ENCODE peak calls at places on chromosome 16, in six cellular contexts. W is pancreas, F is AG04450, B is sigmoid colon, R is cardiac muscle cell, V is Panc1. E is an unnamed sample.

GRCh38 chr16:414395-415169 is 10.9 kb upstream of the RAB11FIP3 start:
- DNase-seq in W (peak), F (no peak), B (no peak), R (no peak), V (no peak), E (no peak)

GRCh38 chr16:81001330-81001729 is 5.4 kb downstream of the CMC2 start:
- DNase-seq in W (no peak), F (no peak), B (no peak), R (no peak), V (no peak), E (no peak)

GRCh38 chr16:84677849-84678248 is 22.0 kb upstream of the USP10 start:
- DNase-seq in W (no peak), F (no peak), B (peak), R (no peak), V (no peak), E (no peak)

GRCh38 chr16:14489460-14489859 is 140.6 kb downstream of the PARN start:
- DNase-seq in W (no peak), F (no peak), B (no peak), R (peak), V (no peak), E (peak)

GRCh38 chr16:28179354-28179753 is 32.4 kb downstream of the XPO6 start:
- DNase-seq in W (no peak), F (no peak), B (no peak), R (no peak), V (no peak), E (no peak)

GRCh38 chr16:49260956-49261530 is 20.6 kb downstream of the CBLN1 start:
- DNase-seq in W (no peak), F (no peak), B (no peak), R (no peak), V (no peak), E (no peak)

GRCh38 chr16:747978-748746 is 7.4 kb upstream of the CIAO3 start:
- DNase-seq in W (peak), F (no peak), B (no peak), R (no peak), V (no peak), E (no peak)

GRCh38 chr16:19718624-19718965 is 524 bp downstream of the IQCK start:
- DNase-seq in W (peak), F (no peak), B (no peak), R (no peak), V (no peak), E (peak)

GRCh38 chr16:4679156-4679853 is 14.1 kb upstream of the NUDT16L1 start:
- DNase-seq in W (peak), F (no peak), B (no peak), R (peak), V (no peak), E (no peak)

GRCh38 chr16:12089492-12090161 is 113.1 kb downstream of the SNX29 start:
- DNase-seq in W (no peak), F (peak), B (peak), R (peak), V (no peak), E (no peak)

GRCh38 chr16:81003610-81004460 is 2.9 kb downstream of the CMC2 start:
- DNase-seq in W (no peak), F (no peak), B (no peak), R (no peak), V (no peak), E (no peak)

GRCh38 chr16:63690961-63691360 is 1430.9 kb downstream of the CDH11 start:
- DNase-seq in W (no peak), F (no peak), B (no peak), R (no peak), V (no peak), E (peak)

GRCh38 chr16:80028581-80029380 is 428.2 kb upstream of the MAF start:
- DNase-seq in W (no peak), F (no peak), B (no peak), R (peak), V (no peak), E (no peak)

GRCh38 chr16:15950167-15950854 is 895 bp downstream of the ABCC1 start:
- DNase-seq in W (no peak), F (no peak), B (peak), R (peak), V (no peak), E (peak)

GRCh38 chr16:31092330-31092729 is 2.3 kb downstream of the VKORC1 start:
- DNase-seq in W (peak), F (no peak), B (no peak), R (no peak), V (no peak), E (no peak)

GRCh38 chr16:86491643-86492030 is 18.7 kb upstream of the FOXF1 start:
- DNase-seq in W (no peak), F (no peak), B (peak), R (no peak), V (no peak), E (no peak)

GRCh38 chr16:56874800-56875199 is 9.8 kb downstream of the SLC12A3 start:
- DNase-seq in W (no peak), F (no peak), B (no peak), R (peak), V (no peak), E (peak)

GRCh38 chr16:19885456-19886060 is 910 bp upstream of the GPRC5B start:
- DNase-seq in W (peak), F (no peak), B (no peak), R (no peak), V (no peak), E (no peak)

GRCh38 chr16:30104492-30104891 is 8.5 kb upstream of the YPEL3 start:
- DNase-seq in W (peak), F (no peak), B (no peak), R (no peak), V (no peak), E (no peak)

GRCh38 chr16:85412911-85413520 is 200.1 kb upstream of the GSE1 start:
- DNase-seq in W (peak), F (no peak), B (peak), R (no peak), V (no peak), E (no peak)

GRCh38 chr16:4260360-4260759 is 12.5 kb downstream of the TFAP4 start:
- DNase-seq in W (peak), F (no peak), B (no peak), R (no peak), V (no peak), E (no peak)

GRCh38 chr16:3431779-3432219 is 11.5 kb downstream of the ZNF597 start:
- DNase-seq in W (peak), F (no peak), B (peak), R (no peak), V (no peak), E (no peak)

GRCh38 chr16:12215302-12216105 is 239.0 kb downstream of the SNX29 start:
- DNase-seq in W (no peak), F (no peak), B (no peak), R (peak), V (no peak), E (peak)

GRCh38 chr16:3868556-3868955 is 12.0 kb downstream of the CREBBP start:
- DNase-seq in W (no peak), F (no peak), B (no peak), R (no peak), V (no peak), E (no peak)

GRCh38 chr16:53433930-53434435 is 288 bp upstream of the RBL2 start:
- DNase-seq in W (no peak), F (peak), B (no peak), R (no peak), V (peak), E (peak)

GRCh38 chr16:53433509-53433908 is 762 bp upstream of the RBL2 start:
- DNase-seq in W (no peak), F (no peak), B (no peak), R (no peak), V (no peak), E (peak)

GRCh38 chr16:53429221-53429943 is 4.9 kb upstream of the RBL2 start:
- DNase-seq in W (no peak), F (peak), B (no peak), R (no peak), V (no peak), E (peak)

GRCh38 chr16:53430363-53430762 is 3.9 kb upstream of the RBL2 start:
- DNase-seq in W (no peak), F (no peak), B (no peak), R (no peak), V (no peak), E (no peak)

GRCh38 chr16:53428681-53429080 is 5.6 kb upstream of the RBL2 start:
- DNase-seq in W (no peak), F (no peak), B (no peak), R (no peak), V (no peak), E (no peak)
- H3K27ac ChIP-seq in W (no peak), F (no peak), B (no peak), R (no peak), V (no peak), E (no peak)

DNA sequence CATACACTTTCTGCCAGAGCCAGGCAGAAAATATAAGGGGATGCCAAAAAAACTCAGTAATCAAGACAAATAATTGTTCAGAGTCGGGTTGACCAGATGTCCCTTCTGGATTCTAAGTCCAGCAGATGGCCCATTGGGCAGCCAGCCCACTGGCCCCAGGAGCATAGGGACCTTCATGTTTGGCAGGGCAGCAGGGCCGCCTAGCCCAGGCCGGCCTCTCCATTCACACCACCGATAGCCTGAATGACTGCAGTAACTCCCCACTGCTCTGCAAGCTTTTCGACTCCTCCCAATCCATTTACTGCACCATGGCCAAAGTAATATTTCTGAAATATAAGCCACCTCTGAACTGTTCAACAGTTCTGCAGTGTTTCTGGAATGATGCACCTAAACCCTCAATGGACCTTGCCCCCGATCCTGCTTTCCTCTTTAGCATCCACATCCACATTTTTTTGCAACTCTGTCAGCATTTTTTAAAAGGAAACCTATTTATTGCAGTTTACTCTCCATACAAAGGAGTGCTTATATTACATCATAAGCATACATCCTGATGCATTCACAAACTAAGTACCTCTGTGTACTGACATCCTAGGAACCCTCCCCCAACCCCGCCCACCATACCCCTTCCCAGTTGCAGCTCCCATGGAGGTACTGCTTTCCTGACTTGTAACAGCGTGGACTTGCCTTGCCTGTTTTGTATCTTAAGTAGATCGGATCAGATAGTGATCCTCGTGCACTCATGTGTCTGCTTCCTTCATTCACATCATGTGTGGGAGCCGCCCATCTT is 46.3 kb downstream of the LDHD start:
- DNase-seq in W (no peak), F (no peak), B (peak), R (no peak), V (no peak), E (no peak)
- H3K27ac ChIP-seq in W (no peak), F (no peak), B (peak), R (no peak), V (no peak), E (no peak)

DNA sequence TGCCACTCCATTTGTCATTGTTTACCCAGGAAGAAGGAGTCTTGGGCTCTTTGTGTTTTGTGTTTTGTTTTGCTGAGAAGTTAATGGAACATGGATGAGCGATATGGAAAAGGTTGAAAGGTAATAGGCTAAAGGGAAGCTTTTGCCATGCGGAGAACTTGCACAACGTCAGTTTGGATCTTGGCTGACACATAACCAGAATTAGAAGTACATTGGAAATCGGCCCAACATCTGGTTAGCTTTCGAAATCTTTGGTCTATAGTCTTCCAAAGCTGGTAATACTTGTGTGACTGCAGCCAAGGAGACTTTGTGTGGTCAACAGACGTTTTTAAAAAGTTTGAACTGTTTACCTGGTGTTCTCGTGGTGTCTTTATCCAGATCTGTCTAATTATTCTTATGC is 89.6 kb downstream of the CLEC16A start:
- DNase-seq in W (no peak), F (peak), B (peak), R (no peak), V (no peak), E (no peak)
- H3K27ac ChIP-seq in W (no peak), F (peak), B (peak), R (no peak), V (no peak), E (no peak)

GRCh38 chr16:59612094-59612493 is 878.0 kb upstream of the GOT2 start:
- DNase-seq in W (no peak), F (no peak), B (no peak), R (no peak), V (no peak), E (no peak)
- H3K27ac ChIP-seq in W (no peak), F (no peak), B (no peak), R (no peak), V (no peak), E (no peak)

GRCh38 chr16:54236761-54237160 is 49.8 kb downstream of the IRX3 start:
- DNase-seq in W (no peak), F (no peak), B (no peak), R (no peak), V (no peak), E (no peak)

GRCh38 chr16:54239441-54239840 is 47.1 kb downstream of the IRX3 start:
- DNase-seq in W (no peak), F (no peak), B (no peak), R (no peak), V (no peak), E (no peak)

GRCh38 chr16:54242199-54242598 is 44.4 kb downstream of the IRX3 start:
- DNase-seq in W (no peak), F (no peak), B (no peak), R (peak), V (no peak), E (peak)

GRCh38 chr16:54241525-54241924 is 45.1 kb downstream of the IRX3 start:
- DNase-seq in W (no peak), F (no peak), B (no peak), R (no peak), V (no peak), E (no peak)

DNA sequence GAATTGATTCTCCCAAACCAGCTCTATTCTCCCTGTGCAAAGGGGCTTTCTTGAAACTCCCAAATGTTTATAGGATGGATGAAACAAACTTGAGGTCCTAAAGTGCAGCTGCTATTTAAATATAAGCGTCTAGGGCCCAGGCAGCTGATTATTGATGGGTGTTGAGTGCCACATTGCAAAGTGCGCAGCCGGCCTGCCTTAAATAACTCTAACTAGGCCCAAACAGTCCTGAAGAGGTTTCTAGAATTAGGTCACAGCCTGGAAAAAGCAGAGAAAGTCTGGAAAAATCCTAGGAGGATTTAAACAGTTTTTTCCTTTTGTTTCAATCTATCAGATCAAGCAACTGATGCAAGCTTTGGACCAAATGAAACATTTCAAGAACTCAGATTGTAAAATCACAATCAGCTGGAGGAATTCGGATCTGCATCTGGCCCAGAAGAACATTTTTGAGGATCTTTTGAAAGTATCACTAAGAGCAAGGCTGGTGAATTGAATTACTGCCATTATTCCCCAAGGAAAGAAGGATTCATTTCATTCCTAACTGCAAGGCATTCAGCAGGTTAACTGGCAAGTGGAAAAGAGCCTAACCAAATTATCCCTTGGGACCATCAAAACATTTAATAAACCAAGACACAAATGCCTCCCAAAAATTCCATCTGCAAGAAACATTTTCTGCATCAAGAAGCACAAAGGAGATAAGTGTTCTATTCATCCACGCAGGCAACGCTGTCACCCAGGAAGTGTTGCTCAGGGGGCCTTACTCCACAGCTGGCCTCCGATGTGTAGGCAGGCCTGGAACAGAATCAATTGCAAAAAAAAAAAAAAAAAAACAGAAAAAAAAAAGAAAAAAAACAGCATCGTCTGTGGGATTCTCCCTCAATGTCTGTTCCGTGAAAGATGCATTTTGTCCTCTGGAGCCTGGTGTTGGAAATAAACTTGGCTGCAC is 46.1 kb downstream of the IRX3 start:
- DNase-seq in W (no peak), F (no peak), B (no peak), R (peak), V (no peak), E (no peak)
- H3K27ac ChIP-seq in W (no peak), F (no peak), B (no peak), R (peak), V (no peak), E (no peak)

GRCh38 chr16:89317101-89317671 is 99.7 kb downstream of the ZNF778 start:
- DNase-seq in W (peak), F (no peak), B (no peak), R (no peak), V (no peak), E (no peak)

GRCh38 chr16:89314858-89315257 is 97.4 kb downstream of the ZNF778 start:
- DNase-seq in W (no peak), F (no peak), B (no peak), R (no peak), V (no peak), E (no peak)

GRCh38 chr16:89316701-89317100 is 99.2 kb downstream of the ZNF778 start:
- DNase-seq in W (no peak), F (no peak), B (no peak), R (no peak), V (no peak), E (no peak)

GRCh38 chr16:89315271-89315670 is 97.8 kb downstream of the ZNF778 start:
- DNase-seq in W (peak), F (no peak), B (no peak), R (no peak), V (no peak), E (no peak)

DNA sequence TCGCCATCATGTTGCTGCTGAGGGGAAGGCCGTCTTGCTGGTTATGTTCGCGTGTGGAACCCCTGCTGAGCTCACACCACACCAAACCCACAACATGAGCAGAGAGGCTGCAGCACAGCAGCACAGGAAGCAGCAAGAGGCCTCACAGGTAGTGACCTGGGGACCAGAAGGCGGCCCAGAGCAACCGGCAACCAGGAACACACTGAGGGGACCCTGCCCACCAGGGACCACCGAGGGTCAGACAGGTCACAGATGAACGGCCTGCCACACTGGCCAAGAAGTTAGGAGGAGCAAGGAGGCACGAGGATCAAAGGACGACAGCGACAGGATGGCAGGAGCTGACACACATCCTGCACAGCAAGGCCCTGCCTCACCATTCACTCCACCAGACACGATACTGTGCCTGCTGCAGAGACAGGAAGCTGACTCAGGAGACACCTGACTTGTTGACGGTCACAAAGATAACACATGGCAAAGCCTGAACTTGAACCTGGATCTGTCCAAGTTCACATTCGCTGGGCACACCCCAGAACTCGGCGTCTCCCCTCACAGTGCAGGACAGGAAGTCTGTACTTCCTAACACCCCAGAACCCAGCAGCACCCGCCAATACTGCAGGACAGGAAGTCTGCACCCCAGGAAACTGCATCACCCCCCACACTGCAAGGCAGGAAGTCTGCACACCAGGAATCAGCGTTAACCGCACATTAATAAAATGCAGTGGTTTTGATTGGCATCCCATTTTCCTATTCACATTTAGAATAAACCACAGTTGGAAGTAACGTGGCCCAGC is 98.5 kb downstream of the ZNF778 start:
- DNase-seq in W (peak), F (no peak), B (no peak), R (no peak), V (peak), E (no peak)
- H3K27ac ChIP-seq in W (peak), F (peak), B (peak), R (peak), V (peak), E (no peak)

E was measured in SJCRH30.